ENCODE peak calls at places on chromosomes 2 and 18, in seven cellular contexts. R is psoas muscle, W is GM10248, A is AG04449, L is upper lobe of left lung, P is HepG2, C is mucosa of descending colon. I is an unnamed sample.

GRCh38 chr2:26316041-26316440 is 29.9 kb upstream of the SELENOI start:
- DNase-seq in R (no peak), W (peak), P (peak), C (no peak), A (no peak), L (no peak), I (peak)

GRCh38 chr2:102291221-102292075 is 19.9 kb upstream of the IL1RL1 start:
- DNase-seq in L (peak), W (no peak), A (no peak), P (no peak), C (peak), R (no peak), I (no peak)

GRCh38 chr18:37252854-37253396 is 312.7 kb downstream of the CELF4 start:
- DNase-seq in C (no peak), A (no peak), R (no peak), P (no peak), L (no peak), W (no peak), I (peak)

GRCh38 chr2:156908825-156909224 is 348.7 kb upstream of the GALNT5 start:
- DNase-seq in P (no peak), C (no peak), W (no peak), L (no peak), R (no peak), A (peak), I (no peak)

GRCh38 chr2:66364495-66364992 is 70.4 kb upstream of the MEIS1 start:
- DNase-seq in L (no peak), P (no peak), C (peak), R (no peak), A (no peak), W (no peak), I (no peak)

GRCh38 chr2:204110250-204111183 is 174.0 kb downstream of the ICOS start:
- DNase-seq in C (peak), W (peak), L (no peak), R (no peak), P (no peak), A (no peak), I (peak)

GRCh38 chr2:241595600-241596140 is 37.1 kb downstream of the BOK start:
- DNase-seq in L (no peak), P (peak), W (no peak), C (peak), R (no peak), A (no peak), I (no peak)

GRCh38 chr2:14706201-14706600 is 73.7 kb downstream of the LRATD1 start:
- DNase-seq in C (no peak), P (no peak), L (no peak), R (no peak), W (no peak), A (no peak), I (no peak)

GRCh38 chr2:12009323-12009905 is 263.0 kb downstream of the LPIN1 start:
- DNase-seq in P (no peak), C (no peak), A (no peak), L (no peak), W (no peak), R (no peak), I (no peak)

GRCh38 chr2:124025896-124026295 is 809 bp downstream of the CNTNAP5 start:
- DNase-seq in C (no peak), A (no peak), R (no peak), L (no peak), W (no peak), P (no peak), I (no peak)

GRCh38 chr2:119178811-119179601 is 20.5 kb upstream of the C1QL2 start:
- DNase-seq in A (no peak), C (no peak), W (no peak), R (no peak), P (no peak), L (peak), I (no peak)

GRCh38 chr2:128158171-128158570 is 67.2 kb downstream of the UGGT1 start:
- DNase-seq in R (no peak), C (no peak), A (no peak), W (no peak), L (no peak), P (no peak), I (no peak)

GRCh38 chr2:53768233-53768542 is 584 bp downstream of the CHAC2 start:
- DNase-seq in C (no peak), W (no peak), A (no peak), R (peak), P (no peak), L (peak), I (no peak)

GRCh38 chr2:159083601-159084000 is 115.2 kb downstream of the TANC1 start:
- DNase-seq in P (peak), L (no peak), R (no peak), C (no peak), W (no peak), A (no peak), I (no peak)

GRCh38 chr2:152379089-152379488 is 44.1 kb downstream of the FMNL2 start:
- DNase-seq in W (no peak), C (no peak), R (no peak), L (no peak), P (no peak), A (no peak), I (no peak)

GRCh38 chr2:217168396-217168795 is 308.5 kb upstream of the TNP1 start:
- DNase-seq in A (no peak), L (no peak), P (no peak), W (no peak), C (no peak), R (no peak), I (no peak)

GRCh38 chr18:7809455-7809854 is 242.3 kb downstream of the PTPRM start:
- DNase-seq in W (no peak), R (no peak), C (no peak), P (no peak), L (no peak), A (no peak), I (no peak)

GRCh38 chr2:27407798-27408491 is 1.4 kb downstream of the PPM1G start:
- DNase-seq in W (no peak), C (peak), P (peak), L (no peak), R (no peak), A (no peak), I (no peak)

GRCh38 chr18:36688020-36688965 is 140.5 kb downstream of the TPGS2 start:
- DNase-seq in P (peak), L (peak), A (no peak), C (peak), W (peak), R (peak), I (peak)

GRCh38 chr2:101486258-101486701 is 11.4 kb upstream of the RFX8 start:
- DNase-seq in A (no peak), C (no peak), L (no peak), R (no peak), W (no peak), P (no peak), I (peak)

GRCh38 chr2:120857931-120858330 is 122.3 kb downstream of the GLI2 start:
- DNase-seq in C (no peak), R (no peak), L (no peak), W (no peak), P (no peak), A (no peak), I (no peak)

GRCh38 chr18:57747809-57748680 is 55.1 kb downstream of the ATP8B1 start:
- DNase-seq in W (no peak), R (no peak), A (no peak), C (no peak), L (no peak), P (peak), I (no peak)

GRCh38 chr2:42359894-42360483 is 1.0 kb downstream of the COX7A2L start:
- DNase-seq in A (no peak), C (no peak), R (no peak), W (no peak), P (no peak), L (peak), I (peak)

GRCh38 chr2:186917866-186918265 is 68.9 kb upstream of the ZSWIM2 start:
- DNase-seq in A (no peak), P (no peak), R (no peak), L (no peak), C (no peak), W (no peak), I (no peak)

GRCh38 chr2:44045061-44045460 is 49.3 kb upstream of the LRPPRC start:
- DNase-seq in W (no peak), C (no peak), R (no peak), L (no peak), P (no peak), A (no peak), I (no peak)

GRCh38 chr2:233997726-233998125 is 52.8 kb upstream of the SPP2 start:
- DNase-seq in A (no peak), C (no peak), P (no peak), R (no peak), W (no peak), L (no peak), I (no peak)

GRCh38 chr18:7467708-7468466 is 99.2 kb upstream of the PTPRM start:
- DNase-seq in L (no peak), R (no peak), C (no peak), P (peak), A (no peak), W (no peak), I (no peak)

GRCh38 chr2:241762321-241762932 is 14.2 kb upstream of the GAL3ST2 start:
- DNase-seq in C (no peak), P (no peak), R (no peak), L (peak), A (no peak), W (no peak), I (peak)

GRCh38 chr2:132374551-132374950 is 42.1 kb upstream of the GPR39 start:
- DNase-seq in W (no peak), C (no peak), L (no peak), A (no peak), P (no peak), R (no peak), I (no peak)

GRCh38 chr2:97732436-97733340 is 19.3 kb downstream of the ZAP70 start:
- DNase-seq in A (no peak), W (no peak), R (no peak), P (no peak), C (no peak), L (peak), I (no peak)

GRCh38 chr2:126858436-126858835 is 40.3 kb upstream of the TEX51 start:
- DNase-seq in A (no peak), R (no peak), W (no peak), L (no peak), C (no peak), P (no peak), I (no peak)

GRCh38 chr2:191038241-191038725 is 24.3 kb upstream of the STAT1 start:
- DNase-seq in W (no peak), A (no peak), L (no peak), R (no peak), C (no peak), P (no peak), I (peak)

GRCh38 chr2:85561280-85562212 is at the start of gene GGCX:
- DNase-seq in C (peak), P (peak), R (peak), W (peak), A (no peak), L (peak), I (peak)
- TF ChIP-seq CTCF in C (no peak), P (peak), R (peak), W (no peak), A (no peak), L (no peak), I (no peak)

GRCh38 chr2:46299365-46300263 is 2.4 kb downstream of the EPAS1 start:
- DNase-seq in A (no peak), P (peak), C (peak), W (no peak), R (peak), L (peak), I (peak)
- TF ChIP-seq CTCF in A (peak), P (peak), C (no peak), W (no peak), R (no peak), L (no peak), I (no peak)

GRCh38 chr2:46915281-46915810 is at the start of gene MCFD2:
- DNase-seq in W (no peak), P (no peak), C (peak), R (peak), L (peak), A (no peak), I (no peak)

GRCh38 chr2:46915811-46916630 is 415 bp upstream of the MCFD2 start:
- DNase-seq in L (peak), P (peak), W (peak), C (peak), A (peak), R (peak), I (peak)

GRCh38 chr2:46909771-46910419 is 5.7 kb downstream of the MCFD2 start:
- DNase-seq in C (peak), W (peak), A (no peak), P (peak), L (peak), R (peak), I (peak)

GRCh38 chr2:46914578-46915230 is 902 bp downstream of the MCFD2 start:
- DNase-seq in P (no peak), W (no peak), R (no peak), C (no peak), A (no peak), L (no peak), I (no peak)

DNA sequence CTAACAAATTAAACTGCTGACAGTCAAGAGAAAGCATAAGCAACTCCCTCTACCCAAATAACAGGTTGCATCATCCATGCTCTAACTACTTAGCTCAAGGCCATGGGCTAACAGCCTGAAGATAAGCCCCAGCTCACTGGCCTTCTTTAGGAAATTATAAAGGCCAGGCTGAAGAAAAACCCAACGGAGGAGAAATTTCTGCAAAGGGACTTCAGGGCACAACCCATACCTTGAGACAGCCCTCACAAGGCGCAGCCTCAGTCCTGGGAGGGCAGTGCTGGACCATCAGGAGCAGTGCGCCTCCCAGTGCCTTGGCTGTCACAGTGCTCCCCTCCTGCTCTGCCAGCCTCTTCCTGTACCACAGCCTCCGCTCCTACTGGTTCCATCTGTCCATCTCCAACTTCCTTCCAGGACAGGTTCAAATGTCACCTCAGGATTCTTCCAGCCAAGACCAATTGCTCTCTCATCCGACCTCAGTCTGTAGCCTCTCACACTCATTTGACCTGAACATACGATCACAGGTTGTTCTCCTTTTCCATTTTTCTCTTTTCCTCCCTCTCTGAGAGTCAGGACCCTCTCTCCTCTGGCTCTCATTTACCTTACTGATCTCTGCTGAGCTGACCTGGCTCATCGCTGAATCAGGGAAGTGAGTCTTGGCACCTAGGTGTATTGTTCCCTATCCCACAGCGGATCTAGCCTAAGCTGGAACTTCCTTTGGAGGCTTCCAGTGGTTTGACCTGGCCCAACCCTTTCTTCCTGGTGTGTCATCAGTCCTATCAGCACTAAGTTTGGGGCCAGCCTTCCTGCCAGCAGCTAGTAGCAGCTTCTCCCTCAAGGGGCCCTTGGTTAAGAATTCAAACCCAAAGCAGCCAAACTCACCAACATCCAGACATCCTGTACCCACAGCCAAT is 1.9 kb downstream of the MCFD2 start:
- DNase-seq in P (peak), A (no peak), L (peak), W (no peak), R (peak), C (no peak), I (no peak)
- TF ChIP-seq CTCF in P (peak), A (no peak), L (no peak), W (no peak), R (no peak), C (no peak), I (no peak)

GRCh38 chr2:109448946-109449788 is 164.6 kb downstream of the SEPTIN10 start:
- DNase-seq in A (no peak), C (peak), P (no peak), L (peak), R (peak), W (no peak), I (no peak)
- TF ChIP-seq CTCF in A (no peak), C (no peak), P (peak), L (no peak), R (no peak), W (no peak), I (no peak)

GRCh38 chr2:232438951-232439757 is 16.8 kb upstream of the ALPI start:
- DNase-seq in A (no peak), W (no peak), P (no peak), R (no peak), C (peak), L (peak), I (no peak)
- TF ChIP-seq CTCF in A (peak), W (peak), P (peak), R (peak), C (peak), L (peak), I (peak)

DNA sequence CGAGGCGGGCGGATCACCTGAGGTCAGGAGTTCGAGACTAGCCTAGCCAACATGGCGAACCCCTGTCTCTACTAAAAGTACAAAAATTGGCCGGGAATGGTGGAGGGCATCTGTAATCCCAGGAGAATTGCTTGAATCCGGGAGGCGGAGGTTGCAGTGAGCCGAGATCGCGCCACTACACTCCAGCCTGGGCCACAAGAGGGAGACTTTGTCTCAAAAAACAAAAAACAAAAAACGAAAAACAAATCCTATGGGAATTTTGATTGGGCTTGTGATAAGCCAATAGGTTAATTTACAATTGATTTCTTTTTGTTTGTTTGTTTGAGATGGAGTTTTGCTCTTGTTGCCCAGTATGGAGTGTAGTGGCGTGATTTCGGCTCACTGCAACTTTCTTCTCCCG is 24.2 kb upstream of the TOGARAM2 start:
- DNase-seq in P (no peak), A (no peak), R (no peak), C (no peak), L (no peak), W (no peak), I (peak)
- TF ChIP-seq CTCF in P (peak), A (peak), R (peak), C (peak), L (no peak), W (peak), I (peak)

GRCh38 chr18:28995319-28995718 is 818.4 kb upstream of the CDH2 start:
- DNase-seq in C (no peak), A (no peak), R (no peak), L (no peak), W (no peak), P (no peak), I (no peak)
- TF ChIP-seq CTCF in C (no peak), A (peak), R (no peak), L (no peak), W (no peak), P (no peak), I (no peak)